ENCODE peak calls at places on chromosome 18, in five cellular contexts. F, N, G, E and J are unnamed samples.

GRCh38 chr18:56235061-56235772 is 403.2 kb downstream of the TXNL1 start:
- DNase-seq in F (no peak), N (no peak), G (no peak), E (no peak), J (no peak)

GRCh38 chr18:73261243-73261642 is 393.5 kb upstream of the NETO1 start:
- DNase-seq in F (no peak), N (no peak), G (no peak), E (peak; percentile 8), J (no peak)

GRCh38 chr18:36697905-36698304 is 130.9 kb downstream of the TPGS2 start:
- DNase-seq in F (no peak), N (no peak), G (no peak), E (no peak), J (no peak)

GRCh38 chr18:10059610-10060468 is 146.0 kb downstream of the VAPA start:
- DNase-seq in F (no peak), N (no peak), G (no peak), E (no peak), J (no peak)

GRCh38 chr18:28740575-28740974 is 563.6 kb upstream of the CDH2 start:
- DNase-seq in F (no peak), N (no peak), G (no peak), E (no peak), J (no peak)

GRCh38 chr18:3692113-3692621 is 242.2 kb downstream of the TGIF1 start:
- DNase-seq in F (no peak), N (peak; percentile 10), G (no peak), E (no peak), J (no peak)

GRCh38 chr18:75592527-75592926 is 165.0 kb upstream of the SMIM21 start:
- DNase-seq in F (no peak), N (no peak), G (no peak), E (no peak), J (peak; percentile 10)

GRCh38 chr18:79545255-79545654 is 134.3 kb upstream of the CTDP1 start:
- DNase-seq in F (no peak), N (no peak), G (no peak), E (no peak), J (no peak)

GRCh38 chr18:64083906-64084305 is 65.0 kb downstream of the LINC00305 start:
- DNase-seq in F (no peak), N (no peak), G (no peak), E (no peak), J (no peak)

GRCh38 chr18:29962579-29962978 is 1080.0 kb downstream of the DSC3 start:
- DNase-seq in F (no peak), N (no peak), G (no peak), E (no peak), J (no peak)

GRCh38 chr18:49859725-49860124 is 46.4 kb upstream of the ACAA2 start:
- DNase-seq in F (no peak), N (no peak), G (no peak), E (no peak), J (no peak)

GRCh38 chr18:1018211-1018651 is 113.6 kb downstream of the ADCYAP1 start:
- DNase-seq in F (no peak), N (no peak), G (no peak), E (no peak), J (no peak)

GRCh38 chr18:58661423-58661822 is 9.8 kb upstream of the MALT1 start:
- DNase-seq in F (no peak), N (no peak), G (peak; percentile 37), E (no peak), J (peak; percentile 24)

GRCh38 chr18:47036298-47036874 is 965 bp upstream of the ELOA2 start:
- DNase-seq in F (no peak), N (peak; percentile 28), G (no peak), E (peak; percentile 9), J (peak; percentile 72)

GRCh38 chr18:70373062-70373519 is 84.2 kb downstream of the SOCS6 start:
- DNase-seq in F (no peak), N (peak; percentile 72), G (no peak), E (no peak), J (no peak)

GRCh38 chr18:63189817-63190216 is 129.8 kb downstream of the BCL2 start:
- DNase-seq in F (no peak), N (no peak), G (no peak), E (no peak), J (no peak)

GRCh38 chr18:58584219-58585127 is 44.4 kb downstream of the ALPK2 start:
- DNase-seq in F (no peak), N (no peak), G (no peak), E (no peak), J (peak; percentile 93)

GRCh38 chr18:10051877-10052631 is 138.2 kb downstream of the VAPA start:
- DNase-seq in F (no peak), N (peak; percentile 20), G (no peak), E (no peak), J (no peak)

GRCh38 chr18:9043581-9043980 is 58.9 kb upstream of the NDUFV2 start:
- DNase-seq in F (no peak), N (no peak), G (no peak), E (no peak), J (no peak)
- TF ChIP-seq CREB1 in F (no peak), N (no peak), G (no peak), E (no peak), J (no peak)

DNA sequence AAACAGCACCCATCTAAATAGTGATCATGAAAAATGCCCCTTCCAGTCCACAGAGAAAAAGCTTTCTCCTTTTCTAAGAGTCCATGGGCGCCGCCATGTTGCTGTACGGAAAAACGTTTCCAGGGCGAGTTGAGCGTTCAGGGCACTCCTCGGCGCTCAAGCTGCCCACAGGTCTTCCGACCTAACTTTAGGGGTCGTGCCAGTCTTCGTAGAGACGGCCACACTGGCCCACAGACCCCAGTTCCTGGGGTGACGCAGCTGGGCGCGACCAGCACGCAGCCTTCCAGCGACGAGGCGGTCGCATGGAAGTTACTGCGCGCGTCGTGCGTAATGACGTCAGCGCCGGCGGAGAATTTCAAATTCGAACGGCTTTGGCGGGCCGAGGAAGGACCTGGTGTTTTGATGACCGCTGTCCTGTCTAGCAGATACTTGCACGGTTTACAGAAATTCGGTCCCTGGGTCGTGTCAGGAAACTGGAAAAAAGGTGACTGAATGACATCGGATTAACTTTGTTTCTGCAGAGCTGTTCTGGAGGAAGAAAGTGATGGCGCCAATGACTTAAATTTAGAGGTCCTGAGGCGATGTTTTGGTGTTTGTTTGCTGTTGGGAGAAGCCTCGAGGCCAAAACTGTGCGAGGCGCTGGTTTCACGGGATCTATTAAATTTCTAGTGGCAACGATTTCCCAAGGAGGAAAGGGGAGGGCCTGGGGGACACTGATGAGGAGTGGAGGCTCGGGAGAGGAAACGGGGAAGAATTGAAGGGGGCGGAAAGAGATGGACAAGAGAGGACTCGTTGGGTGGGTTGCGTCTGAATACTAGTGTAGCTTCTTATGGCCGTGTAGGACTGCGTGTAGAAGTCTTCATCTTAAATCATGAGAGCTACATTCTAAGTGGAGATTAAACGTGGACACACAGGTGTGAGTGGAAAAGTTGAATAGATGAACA is at the start of the genes METTL4 and NDC80:
- DNase-seq in F (peak; percentile 71), N (peak; percentile 85), G (peak; percentile 90), E (peak; percentile 86), J (peak; percentile 93)
- TF ChIP-seq EZH2 in F (no peak), N (no peak), G (no peak), E (no peak), J (no peak)

DNA sequence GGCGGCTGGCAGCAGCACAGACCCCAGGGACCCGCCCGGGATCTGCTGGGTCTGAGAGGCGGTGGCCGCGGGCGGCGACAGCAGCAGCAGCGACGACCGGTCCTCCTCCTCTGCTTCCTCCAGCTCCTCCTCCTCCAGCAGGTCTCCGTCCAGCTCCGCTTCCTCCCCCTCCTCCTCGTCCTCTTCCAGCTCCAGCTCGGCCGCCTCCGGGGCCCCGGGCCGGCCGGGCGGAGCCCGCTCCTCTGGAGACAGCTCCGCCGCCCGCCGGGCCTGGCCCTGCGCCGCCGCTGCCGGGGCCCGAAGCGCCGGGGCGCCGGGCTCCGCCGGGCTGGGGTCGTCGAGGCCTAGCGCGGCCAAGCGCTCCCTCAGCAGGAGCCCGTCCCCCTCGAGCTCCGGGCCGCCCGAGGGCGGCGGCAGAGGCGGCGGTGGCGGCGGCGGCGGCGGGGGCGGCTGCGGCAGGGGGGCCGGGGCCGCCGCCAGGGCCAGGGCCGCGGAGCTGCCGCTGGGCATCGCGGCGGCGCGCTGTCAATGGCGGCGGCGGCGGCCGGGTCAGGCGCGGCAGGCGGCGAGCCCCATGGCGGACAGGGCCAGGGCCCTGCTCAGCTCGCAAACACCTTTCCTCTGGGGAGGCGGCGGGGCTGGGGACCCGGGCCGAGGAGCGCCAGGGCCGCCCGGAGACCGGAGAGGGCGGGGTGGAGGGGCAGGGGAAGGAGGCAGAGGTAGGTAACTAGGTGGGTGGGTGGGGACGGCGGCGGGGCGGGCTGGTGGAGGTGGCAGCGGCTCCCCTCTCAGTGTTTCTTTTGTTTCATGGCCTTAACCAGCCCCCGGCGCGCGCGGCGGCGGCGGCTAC is 445 bp downstream of the MEX3C start:
- DNase-seq in F (no peak), N (no peak), G (peak; percentile 84), E (peak; percentile 45), J (peak; percentile 47)
- TF ChIP-seq CREB1 in F (no peak), N (no peak), G (no peak), E (no peak), J (no peak)

GRCh38 chr18:11908182-11909080 is at the start of gene MPPE1:
- DNase-seq in F (peak; percentile 38), N (peak; percentile 73), G (peak; percentile 90), E (peak; percentile 87), J (peak; percentile 93)

GRCh38 chr18:11906926-11907874 is 917 bp downstream of the MPPE1 start:
- DNase-seq in F (no peak), N (no peak), G (peak; percentile 50), E (no peak), J (peak; percentile 72)

GRCh38 chr18:11909597-11910026 is 1.5 kb upstream of the MPPE1 start:
- DNase-seq in F (no peak), N (peak; percentile 26), G (no peak), E (no peak), J (no peak)

GRCh38 chr18:11906181-11906580 is 1.9 kb downstream of the MPPE1 start:
- DNase-seq in F (no peak), N (no peak), G (no peak), E (no peak), J (no peak)

DNA sequence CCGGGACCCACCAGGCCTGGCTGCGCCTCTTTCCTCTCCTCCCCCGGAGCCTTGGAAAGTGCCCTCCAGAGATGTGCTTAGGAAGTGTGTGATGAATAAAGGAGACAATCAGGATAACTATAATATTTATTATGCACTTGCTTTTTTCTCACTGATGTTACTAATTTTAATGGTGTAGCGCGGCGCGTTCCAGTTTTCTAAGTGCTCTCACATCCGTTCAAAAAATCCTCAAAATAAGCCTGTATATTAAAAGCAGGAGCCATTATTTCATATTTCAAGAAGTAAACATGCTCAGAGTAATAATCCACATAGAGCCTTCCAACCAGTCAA is 929 bp upstream of the MPPE1 start:
- DNase-seq in F (no peak), N (no peak), G (no peak), E (no peak), J (no peak)
- TF ChIP-seq EZH2 in F (no peak), N (no peak), G (no peak), E (no peak), J (no peak)

DNA sequence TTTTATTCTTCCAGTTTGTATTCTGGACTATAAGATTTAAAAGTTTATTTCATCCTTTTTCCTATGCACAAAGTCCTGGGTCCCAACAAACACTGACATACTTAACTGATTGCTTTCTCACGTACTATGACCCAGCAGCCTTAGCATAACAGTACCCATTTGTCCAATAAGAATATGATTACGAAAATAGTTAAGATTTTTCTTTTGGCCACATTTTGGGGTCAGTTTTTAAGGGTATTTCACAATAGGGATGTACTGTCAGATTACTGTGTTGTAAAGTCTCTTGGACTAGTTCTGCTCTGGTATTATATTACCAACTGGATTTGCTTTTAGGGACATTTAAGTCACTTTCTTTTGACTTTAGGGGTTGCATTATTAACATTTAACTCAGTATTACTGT is 46.1 kb downstream of the TTC39C start:
- DNase-seq in F (no peak), N (peak; percentile 56), G (no peak), E (no peak), J (no peak)
- TF ChIP-seq CREB1 in F (no peak), N (no peak), G (no peak), E (no peak), J (no peak)